ENCODE peak calls at places on chromosome 18, in eight cellular contexts. E, U, Y, X, J, M, A and I are unnamed samples.

GRCh38 chr18:58202406-58202730 is 158.3 kb downstream of the NEDD4L start:
- DNase-seq in M (peak), X (no peak), Y (peak), J (peak), U (no peak), E (peak), A (no peak), I (no peak)

GRCh38 chr18:67600181-67600631 is 83.7 kb upstream of the DSEL start:
- DNase-seq in A (no peak), Y (peak), E (peak), U (no peak), J (peak), X (no peak), M (peak), I (no peak)

GRCh38 chr18:34807106-34807796 is 97.2 kb downstream of the DTNA start:
- DNase-seq in Y (no peak), X (peak), U (peak), E (no peak), A (peak), J (peak), M (no peak), I (no peak)

GRCh38 chr18:63617049-63617995 is 26.7 kb downstream of the SERPINB4 start:
- DNase-seq in J (no peak), Y (no peak), E (no peak), U (no peak), A (no peak), X (peak), M (no peak), I (no peak)

GRCh38 chr18:58429442-58429841 is 199.4 kb downstream of the ALPK2 start:
- DNase-seq in M (peak), U (no peak), E (no peak), A (no peak), Y (peak), J (no peak), X (no peak), I (no peak)

GRCh38 chr18:46720092-46720491 is 36.8 kb downstream of the ST8SIA5 start:
- DNase-seq in E (no peak), M (no peak), Y (no peak), X (no peak), J (no peak), A (no peak), U (no peak), I (no peak)

GRCh38 chr18:67710639-67711038 is 194.1 kb upstream of the DSEL start:
- DNase-seq in J (peak), E (no peak), A (no peak), Y (no peak), M (peak), X (peak), U (peak), I (no peak)

GRCh38 chr18:12409466-12409865 is 1.7 kb downstream of the PRELID3A start:
- DNase-seq in X (no peak), J (no peak), A (no peak), Y (peak), M (no peak), E (peak), U (no peak), I (peak)

GRCh38 chr18:23852236-23853045 is 162.1 kb upstream of the TTC39C start:
- DNase-seq in E (no peak), U (no peak), J (peak), A (no peak), M (no peak), X (no peak), Y (no peak), I (peak)

GRCh38 chr18:56112013-56112749 is 524.2 kb upstream of the TCF4 start:
- DNase-seq in Y (no peak), J (peak), M (no peak), E (peak), X (no peak), A (no peak), U (no peak), I (no peak)

GRCh38 chr18:77056399-77057015 is 76.1 kb downstream of the MBP start:
- DNase-seq in J (no peak), Y (no peak), E (peak), A (no peak), X (no peak), U (peak), M (peak), I (no peak)

GRCh38 chr18:4831127-4831526 is 365.9 kb downstream of the AKAIN1 start:
- DNase-seq in Y (no peak), X (no peak), J (no peak), E (no peak), A (no peak), M (no peak), U (no peak), I (no peak)

GRCh38 chr18:78688916-78689315 is 290.7 kb upstream of the SALL3 start:
- DNase-seq in M (no peak), E (no peak), U (no peak), J (no peak), Y (no peak), X (no peak), A (no peak), I (no peak)

GRCh38 chr18:62409821-62410220 is 84.7 kb downstream of the TNFRSF11A start:
- DNase-seq in U (no peak), J (no peak), X (no peak), M (no peak), Y (no peak), E (no peak), A (no peak), I (no peak)

GRCh38 chr18:33231474-33232317 is 208.8 kb downstream of the CCDC178 start:
- DNase-seq in E (peak), X (peak), Y (peak), U (peak), J (peak), M (peak), A (peak), I (peak)

GRCh38 chr18:8707946-8708345 is 2.6 kb downstream of the MTCL1 start:
- DNase-seq in A (no peak), Y (no peak), X (no peak), E (no peak), J (no peak), M (no peak), U (no peak), I (no peak)

GRCh38 chr18:10950876-10951630 is 198.3 kb downstream of the PIEZO2 start:
- DNase-seq in Y (no peak), X (no peak), J (no peak), M (no peak), A (no peak), E (no peak), U (no peak), I (peak)

GRCh38 chr18:47075098-47075883 is 39.9 kb upstream of the ELOA2 start:
- DNase-seq in E (no peak), A (peak), X (peak), J (peak), Y (no peak), U (no peak), M (peak), I (no peak)

GRCh38 chr18:21605218-21605617 is 4.7 kb upstream of the ESCO1 start:
- DNase-seq in M (no peak), Y (no peak), A (no peak), J (no peak), U (no peak), E (no peak), X (no peak), I (no peak)

GRCh38 chr18:61096231-61096630 is 237.0 kb upstream of the CDH20 start:
- DNase-seq in J (no peak), X (no peak), Y (no peak), M (no peak), U (no peak), E (no peak), A (no peak), I (no peak)

GRCh38 chr18:73564073-73564472 is 583.6 kb downstream of the FBXO15 start:
- DNase-seq in E (peak), X (no peak), A (no peak), Y (no peak), U (no peak), M (peak), J (peak), I (no peak)

GRCh38 chr18:33115476-33115875 is 325.0 kb downstream of the CCDC178 start:
- DNase-seq in M (no peak), X (no peak), E (no peak), U (no peak), A (no peak), Y (no peak), J (no peak), I (no peak)

GRCh38 chr18:21391074-21391673 is 149.1 kb downstream of the GREB1L start:
- DNase-seq in A (peak), M (no peak), X (no peak), J (peak), E (peak), Y (no peak), U (no peak), I (no peak)

GRCh38 chr18:12973562-12974213 is 17.5 kb upstream of the CEP192 start:
- DNase-seq in U (no peak), X (no peak), J (no peak), E (peak), Y (no peak), A (no peak), M (no peak), I (no peak)

GRCh38 chr18:29191263-29191662 is 1014.3 kb upstream of the CDH2 start:
- DNase-seq in E (peak), J (peak), U (peak), Y (no peak), M (no peak), A (no peak), X (peak), I (no peak)

GRCh38 chr18:49931760-49932159 is 118.4 kb upstream of the ACAA2 start:
- DNase-seq in E (no peak), A (no peak), J (no peak), Y (no peak), M (no peak), U (no peak), X (no peak), I (no peak)

GRCh38 chr18:80154293-80154692 is 45.2 kb downstream of the ADNP2 start:
- DNase-seq in A (no peak), Y (no peak), X (peak), J (peak), M (no peak), E (peak), U (peak), I (peak)

GRCh38 chr18:74114206-74114605 is 33.4 kb downstream of the FBXO15 start:
- DNase-seq in Y (no peak), E (no peak), M (no peak), X (no peak), A (no peak), J (no peak), U (peak), I (no peak)

GRCh38 chr18:24656044-24656443 is 195.6 kb downstream of the HRH4 start:
- DNase-seq in X (no peak), A (no peak), Y (no peak), J (no peak), M (no peak), E (peak), U (peak), I (no peak)

GRCh38 chr18:22282311-22283235 is 113.2 kb downstream of the GATA6 start:
- DNase-seq in J (peak), Y (no peak), E (peak), M (peak), A (peak), X (peak), U (no peak), I (no peak)

GRCh38 chr18:9209230-9209629 is 72.6 kb downstream of the ANKRD12 start:
- DNase-seq in M (no peak), A (no peak), Y (no peak), U (no peak), X (no peak), J (no peak), E (peak), I (no peak)

GRCh38 chr18:31970617-31971016 is 27.7 kb upstream of the TRAPPC8 start:
- DNase-seq in J (no peak), Y (no peak), U (no peak), X (no peak), M (no peak), E (no peak), A (no peak), I (no peak)

GRCh38 chr18:70693196-70693595 is 404.4 kb downstream of the SOCS6 start:
- DNase-seq in X (no peak), E (no peak), A (no peak), J (no peak), U (peak), Y (no peak), M (no peak), I (no peak)

GRCh38 chr18:910247-910646 is 5.6 kb downstream of the ADCYAP1 start:
- DNase-seq in J (no peak), Y (no peak), E (no peak), X (no peak), M (no peak), U (no peak), A (no peak), I (no peak)

GRCh38 chr18:13811993-13812392 is 12.0 kb upstream of the MC5R start:
- DNase-seq in J (peak), X (peak), M (no peak), A (no peak), U (no peak), Y (no peak), E (peak), I (peak)

GRCh38 chr18:50231621-50232020 is 34.7 kb downstream of the CFAP53 start:
- DNase-seq in X (no peak), J (no peak), U (no peak), A (no peak), M (peak), E (peak), Y (no peak), I (no peak)

GRCh38 chr18:12011199-12011961 is 30.1 kb downstream of the IMPA2 start:
- DNase-seq in X (no peak), J (no peak), E (no peak), M (no peak), A (no peak), U (no peak), Y (no peak), I (no peak)

GRCh38 chr18:3790702-3791101 is 340.7 kb downstream of the TGIF1 start:
- DNase-seq in X (no peak), U (no peak), A (no peak), E (no peak), Y (no peak), M (no peak), J (no peak), I (peak)

GRCh38 chr18:54260376-54261072 is 8.8 kb upstream of the POLI start:
- DNase-seq in U (no peak), X (no peak), A (no peak), J (peak), E (peak), M (no peak), Y (no peak), I (no peak)
- H3K27ac ChIP-seq in U (no peak), X (no peak), A (no peak), J (no peak), E (no peak), M (no peak), Y (no peak), I (no peak)

DNA sequence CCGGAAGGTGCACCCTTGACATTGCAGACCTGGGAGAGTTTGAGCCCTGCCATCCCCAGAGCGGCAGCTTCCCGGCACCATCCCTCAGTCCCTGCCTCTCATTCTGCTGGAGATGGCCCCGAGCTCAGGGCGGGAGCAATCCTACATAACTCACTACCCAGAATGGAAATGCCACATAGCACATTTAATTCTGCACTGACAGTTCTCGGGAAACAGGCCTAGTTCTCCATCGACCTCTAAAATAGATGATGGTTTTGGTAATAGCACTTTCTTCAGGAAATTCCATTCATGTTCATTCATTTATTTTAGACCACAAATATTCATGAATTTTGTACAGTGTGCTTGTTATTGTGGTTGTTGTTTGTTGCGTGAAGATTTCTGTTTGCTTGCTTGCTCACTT is 92.9 kb upstream of the SLC14A2 start:
- DNase-seq in Y (no peak), J (no peak), U (no peak), E (peak), X (no peak), M (no peak), A (no peak), I (no peak)
- TF ChIP-seq EZH2phosphoT487 in Y (no peak), J (no peak), U (no peak), E (peak), X (no peak), M (no peak), A (no peak), I (no peak)

GRCh38 chr18:26747131-26747475 is 118.4 kb downstream of the AQP4 start:
- DNase-seq in E (peak), Y (no peak), J (peak), X (no peak), M (no peak), U (no peak), A (no peak), I (no peak)

GRCh38 chr18:26741041-26741440 is 124.5 kb downstream of the AQP4 start:
- DNase-seq in J (peak), U (no peak), X (no peak), A (no peak), M (no peak), Y (no peak), E (peak), I (no peak)

GRCh38 chr18:26746284-26747130 is 119.0 kb downstream of the AQP4 start:
- DNase-seq in M (no peak), A (no peak), X (no peak), Y (no peak), E (peak), J (peak), U (no peak), I (no peak)

GRCh38 chr18:26745288-26745975 is 120.1 kb downstream of the AQP4 start:
- DNase-seq in E (no peak), A (no peak), Y (no peak), X (no peak), U (no peak), M (no peak), J (peak), I (no peak)
- H3K4me2 ChIP-seq in E (no peak), A (no peak), Y (no peak), X (no peak), U (peak), M (no peak), J (peak), I (no peak)

DNA sequence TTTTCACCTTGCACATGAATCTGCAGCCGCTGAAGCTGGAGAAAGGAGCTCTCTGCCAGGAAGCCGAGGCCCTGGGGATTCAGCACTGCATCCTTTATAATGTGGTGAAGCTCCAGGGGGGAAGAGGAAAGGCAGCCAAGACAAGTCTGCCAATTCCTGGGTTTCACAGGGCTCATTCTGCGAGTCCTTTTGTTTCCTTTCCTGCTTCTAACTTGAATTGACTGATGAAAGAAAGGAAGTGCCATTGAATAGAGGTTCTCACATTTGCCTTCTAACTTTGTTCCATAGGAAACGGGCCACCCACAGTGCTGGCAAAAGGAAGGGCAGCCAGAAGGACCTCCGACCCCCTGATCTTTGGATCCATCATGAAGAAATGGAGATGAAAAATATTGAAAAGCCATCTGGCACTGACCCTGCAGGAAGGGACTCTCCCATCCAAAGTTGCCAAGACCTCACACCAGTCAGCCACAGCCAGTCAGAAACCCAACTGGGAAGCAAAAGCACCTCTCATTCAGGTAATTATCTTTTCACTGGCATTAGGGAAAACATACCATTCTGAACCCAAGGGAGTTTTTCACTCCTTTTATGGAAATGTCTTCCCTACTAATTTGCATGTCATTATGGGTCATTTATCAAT is 765.4 kb downstream of the MBD2 start:
- DNase-seq in U (peak), E (no peak), M (peak), A (no peak), J (no peak), Y (no peak), X (peak), I (no peak)
- H3K27ac ChIP-seq in U (no peak), E (no peak), M (peak), A (no peak), J (no peak), Y (no peak), X (peak), I (no peak)

GRCh38 chr18:45014047-45014501 is 333.4 kb downstream of the SETBP1 start:
- DNase-seq in M (peak), U (peak), J (peak), Y (peak), E (peak), A (no peak), X (peak), I (no peak)
- TF ChIP-seq EZH2phosphoT487 in M (no peak), U (no peak), J (no peak), Y (no peak), E (no peak), A (no peak), X (no peak), I (no peak)